ENCODE peak calls at places on chromosomes 2 and 18, in seven cellular contexts. One of them, this sample, is unnamed.

GRCh38 chr2:8028036-8028435 is 653.8 kb upstream of the ID2 start:
- DNase-seq in cardiac muscle cell: no peak
- DNase-seq in cardiac fibroblast: no peak
- DNase-seq in AG10803: no peak
- DNase-seq in psoas muscle: no peak
- DNase-seq in Caco-2: no peak
- DNase-seq in breast epithelium: no peak
- DNase-seq in this sample: no peak

GRCh38 chr2:239285071-239285931 is 115.5 kb downstream of the HDAC4 start:
- DNase-seq in cardiac muscle cell: no peak
- DNase-seq in cardiac fibroblast: no peak
- DNase-seq in AG10803: no peak
- DNase-seq in psoas muscle: no peak
- DNase-seq in Caco-2: no peak
- DNase-seq in breast epithelium: no peak
- DNase-seq in this sample: peak

GRCh38 chr18:51266736-51267135 is 69.3 kb upstream of the MEX3C start:
- DNase-seq in cardiac muscle cell: no peak
- DNase-seq in cardiac fibroblast: peak
- DNase-seq in AG10803: no peak
- DNase-seq in psoas muscle: no peak
- DNase-seq in Caco-2: no peak
- DNase-seq in breast epithelium: no peak
- DNase-seq in this sample: no peak

GRCh38 chr2:67612576-67612981 is 215.4 kb downstream of the ETAA1 start:
- DNase-seq in cardiac muscle cell: no peak
- DNase-seq in cardiac fibroblast: peak
- DNase-seq in AG10803: peak
- DNase-seq in psoas muscle: no peak
- DNase-seq in Caco-2: no peak
- DNase-seq in breast epithelium: no peak
- DNase-seq in this sample: no peak

GRCh38 chr2:55391155-55391554 is 28.5 kb downstream of the CCDC88A start:
- DNase-seq in cardiac muscle cell: no peak
- DNase-seq in cardiac fibroblast: no peak
- DNase-seq in AG10803: no peak
- DNase-seq in psoas muscle: no peak
- DNase-seq in Caco-2: no peak
- DNase-seq in breast epithelium: no peak
- DNase-seq in this sample: no peak

GRCh38 chr2:189299974-189300373 is 120.4 kb upstream of the COL5A2 start:
- DNase-seq in cardiac muscle cell: no peak
- DNase-seq in cardiac fibroblast: no peak
- DNase-seq in AG10803: no peak
- DNase-seq in psoas muscle: no peak
- DNase-seq in Caco-2: no peak
- DNase-seq in breast epithelium: no peak
- DNase-seq in this sample: no peak

GRCh38 chr2:230861564-230862255 is 3.0 kb upstream of the ITM2C start:
- DNase-seq in cardiac muscle cell: peak
- DNase-seq in cardiac fibroblast: no peak
- DNase-seq in AG10803: no peak
- DNase-seq in psoas muscle: no peak
- DNase-seq in Caco-2: no peak
- DNase-seq in breast epithelium: no peak
- DNase-seq in this sample: no peak

GRCh38 chr2:111970453-111970852 is 72.0 kb downstream of the MERTK start:
- DNase-seq in cardiac muscle cell: no peak
- DNase-seq in cardiac fibroblast: no peak
- DNase-seq in AG10803: no peak
- DNase-seq in psoas muscle: no peak
- DNase-seq in Caco-2: no peak
- DNase-seq in breast epithelium: no peak
- DNase-seq in this sample: no peak

GRCh38 chr2:47403829-47404228 is 873 bp downstream of the MSH2 start:
- DNase-seq in cardiac muscle cell: no peak
- DNase-seq in cardiac fibroblast: no peak
- DNase-seq in AG10803: no peak
- DNase-seq in psoas muscle: no peak
- DNase-seq in Caco-2: no peak
- DNase-seq in breast epithelium: no peak
- DNase-seq in this sample: no peak

GRCh38 chr2:237465515-237466227 is 21.4 kb upstream of the MLPH start:
- DNase-seq in cardiac muscle cell: no peak
- DNase-seq in cardiac fibroblast: peak
- DNase-seq in AG10803: peak
- DNase-seq in psoas muscle: no peak
- DNase-seq in Caco-2: no peak
- DNase-seq in breast epithelium: no peak
- DNase-seq in this sample: peak

GRCh38 chr2:53593891-53594585 is 173.6 kb upstream of the CHAC2 start:
- DNase-seq in cardiac muscle cell: no peak
- DNase-seq in cardiac fibroblast: peak
- DNase-seq in AG10803: peak
- DNase-seq in psoas muscle: no peak
- DNase-seq in Caco-2: no peak
- DNase-seq in breast epithelium: no peak
- DNase-seq in this sample: peak

GRCh38 chr2:7037340-7038333 is 120.4 kb downstream of the RNF144A start:
- DNase-seq in cardiac muscle cell: peak
- DNase-seq in cardiac fibroblast: peak
- DNase-seq in AG10803: peak
- DNase-seq in psoas muscle: peak
- DNase-seq in Caco-2: peak
- DNase-seq in breast epithelium: no peak
- DNase-seq in this sample: peak

GRCh38 chr2:154338359-154338967 is 360.0 kb upstream of the KCNJ3 start:
- DNase-seq in cardiac muscle cell: no peak
- DNase-seq in cardiac fibroblast: no peak
- DNase-seq in AG10803: no peak
- DNase-seq in psoas muscle: no peak
- DNase-seq in Caco-2: no peak
- DNase-seq in breast epithelium: no peak
- DNase-seq in this sample: no peak

GRCh38 chr2:214076527-214076926 is 334.3 kb upstream of the VWC2L start:
- DNase-seq in cardiac muscle cell: no peak
- DNase-seq in cardiac fibroblast: no peak
- DNase-seq in AG10803: peak
- DNase-seq in psoas muscle: no peak
- DNase-seq in Caco-2: no peak
- DNase-seq in breast epithelium: no peak
- DNase-seq in this sample: no peak

GRCh38 chr18:62448426-62448825 is 74.4 kb upstream of the ZCCHC2 start:
- DNase-seq in cardiac muscle cell: no peak
- DNase-seq in cardiac fibroblast: no peak
- DNase-seq in AG10803: no peak
- DNase-seq in psoas muscle: no peak
- DNase-seq in Caco-2: no peak
- DNase-seq in breast epithelium: no peak
- DNase-seq in this sample: no peak
- H3K4me3 ChIP-seq in cardiac muscle cell: no peak
- H3K4me3 ChIP-seq in cardiac fibroblast: no peak
- H3K4me3 ChIP-seq in AG10803: no peak
- H3K4me3 ChIP-seq in psoas muscle: no peak
- H3K4me3 ChIP-seq in Caco-2: no peak
- H3K4me3 ChIP-seq in breast epithelium: no peak
- H3K4me3 ChIP-seq in this sample: no peak

GRCh38 chr18:80245781-80246655 is 1.3 kb downstream of the PARD6G start:
- DNase-seq in cardiac muscle cell: peak
- DNase-seq in cardiac fibroblast: no peak
- DNase-seq in AG10803: no peak
- DNase-seq in psoas muscle: peak
- DNase-seq in Caco-2: no peak
- DNase-seq in breast epithelium: peak
- DNase-seq in this sample: no peak

GRCh38 chr18:80249217-80250093 is 2.1 kb upstream of the PARD6G start:
- DNase-seq in cardiac muscle cell: no peak
- DNase-seq in cardiac fibroblast: no peak
- DNase-seq in AG10803: peak
- DNase-seq in psoas muscle: no peak
- DNase-seq in Caco-2: no peak
- DNase-seq in breast epithelium: no peak
- DNase-seq in this sample: peak

GRCh38 chr18:80244956-80245730 is 2.2 kb downstream of the PARD6G start:
- DNase-seq in cardiac muscle cell: no peak
- DNase-seq in cardiac fibroblast: no peak
- DNase-seq in AG10803: no peak
- DNase-seq in psoas muscle: no peak
- DNase-seq in Caco-2: no peak
- DNase-seq in breast epithelium: no peak
- DNase-seq in this sample: no peak

GRCh38 chr18:80246656-80247402 is 485 bp downstream of the PARD6G start:
- DNase-seq in cardiac muscle cell: no peak
- DNase-seq in cardiac fibroblast: no peak
- DNase-seq in AG10803: peak
- DNase-seq in psoas muscle: peak
- DNase-seq in Caco-2: no peak
- DNase-seq in breast epithelium: peak
- DNase-seq in this sample: no peak

DNA sequence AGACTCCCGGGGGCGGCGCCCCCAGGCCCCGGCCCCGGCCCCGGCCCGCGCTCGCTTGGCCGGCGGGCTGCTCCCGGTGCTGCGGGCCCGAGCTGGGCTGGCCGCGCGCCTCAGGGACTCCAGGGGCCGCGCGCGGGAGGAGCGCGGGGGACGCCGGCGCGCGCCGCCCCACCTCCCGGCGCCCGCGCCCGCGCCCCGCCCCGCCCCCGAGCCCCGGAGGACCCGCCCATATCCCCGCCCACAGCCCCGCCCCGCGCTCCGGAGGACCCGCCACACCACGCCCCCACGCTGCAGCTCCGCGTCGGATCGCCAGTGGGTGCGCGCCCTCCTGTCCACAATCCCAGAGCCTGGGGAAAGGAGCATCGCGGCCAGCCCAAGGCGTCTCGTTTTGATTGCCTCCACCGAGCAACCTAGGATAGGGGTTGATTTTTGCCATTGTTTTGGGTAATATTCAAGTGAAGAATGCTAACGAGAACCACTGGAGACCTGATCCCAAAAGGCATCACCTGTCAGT is at the start of gene PARD6G:
- DNase-seq in cardiac muscle cell: peak
- DNase-seq in cardiac fibroblast: peak
- DNase-seq in AG10803: peak
- DNase-seq in psoas muscle: peak
- DNase-seq in Caco-2: peak
- DNase-seq in breast epithelium: peak
- DNase-seq in this sample: peak
- TF ChIP-seq CTCF in cardiac muscle cell: no peak
- TF ChIP-seq CTCF in cardiac fibroblast: peak
- TF ChIP-seq CTCF in AG10803: peak
- TF ChIP-seq CTCF in psoas muscle: peak
- TF ChIP-seq CTCF in Caco-2: no peak
- TF ChIP-seq CTCF in breast epithelium: no peak
- TF ChIP-seq CTCF in this sample: no peak

GRCh38 chr2:138780908-138781307 is 718 bp upstream of the NXPH2 start:
- DNase-seq in cardiac muscle cell: peak
- DNase-seq in cardiac fibroblast: no peak
- DNase-seq in AG10803: no peak
- DNase-seq in psoas muscle: no peak
- DNase-seq in Caco-2: no peak
- DNase-seq in breast epithelium: no peak
- DNase-seq in this sample: no peak
- H3K4me3 ChIP-seq in cardiac muscle cell: peak
- H3K4me3 ChIP-seq in cardiac fibroblast: no peak
- H3K4me3 ChIP-seq in AG10803: no peak
- H3K4me3 ChIP-seq in psoas muscle: no peak
- H3K4me3 ChIP-seq in Caco-2: no peak
- H3K4me3 ChIP-seq in breast epithelium: peak
- H3K4me3 ChIP-seq in this sample: no peak

GRCh38 chr2:66433695-66433944 is 1.3 kb upstream of the MEIS1 start:
- DNase-seq in cardiac muscle cell: no peak
- DNase-seq in cardiac fibroblast: no peak
- DNase-seq in AG10803: no peak
- DNase-seq in psoas muscle: no peak
- DNase-seq in Caco-2: no peak
- DNase-seq in breast epithelium: no peak
- DNase-seq in this sample: no peak

GRCh38 chr2:66433945-66434678 is 813 bp upstream of the MEIS1 start:
- DNase-seq in cardiac muscle cell: peak
- DNase-seq in cardiac fibroblast: peak
- DNase-seq in AG10803: peak
- DNase-seq in psoas muscle: peak
- DNase-seq in Caco-2: peak
- DNase-seq in breast epithelium: no peak
- DNase-seq in this sample: peak

GRCh38 chr2:66434679-66435548 is at the start of gene MEIS1:
- DNase-seq in cardiac muscle cell: peak
- DNase-seq in cardiac fibroblast: peak
- DNase-seq in AG10803: peak
- DNase-seq in psoas muscle: peak
- DNase-seq in Caco-2: peak
- DNase-seq in breast epithelium: peak
- DNase-seq in this sample: peak

GRCh38 chr2:66431840-66432511 is 2.9 kb upstream of the MEIS1 start:
- DNase-seq in cardiac muscle cell: no peak
- DNase-seq in cardiac fibroblast: no peak
- DNase-seq in AG10803: no peak
- DNase-seq in psoas muscle: no peak
- DNase-seq in Caco-2: no peak
- DNase-seq in breast epithelium: no peak
- DNase-seq in this sample: no peak

GRCh38 chr2:66432801-66433694 is 1.9 kb upstream of the MEIS1 start:
- DNase-seq in cardiac muscle cell: peak
- DNase-seq in cardiac fibroblast: peak
- DNase-seq in AG10803: peak
- DNase-seq in psoas muscle: peak
- DNase-seq in Caco-2: peak
- DNase-seq in breast epithelium: peak
- DNase-seq in this sample: peak
- TF ChIP-seq CTCF in cardiac muscle cell: no peak
- TF ChIP-seq CTCF in cardiac fibroblast: no peak
- TF ChIP-seq CTCF in AG10803: no peak
- TF ChIP-seq CTCF in psoas muscle: no peak
- TF ChIP-seq CTCF in Caco-2: no peak
- TF ChIP-seq CTCF in breast epithelium: peak
- TF ChIP-seq CTCF in this sample: no peak

GRCh38 chr2:197209274-197209673 is 101.3 kb downstream of the ANKRD44 start:
- DNase-seq in cardiac muscle cell: no peak
- DNase-seq in cardiac fibroblast: no peak
- DNase-seq in AG10803: no peak
- DNase-seq in psoas muscle: no peak
- DNase-seq in Caco-2: no peak
- DNase-seq in breast epithelium: no peak
- DNase-seq in this sample: no peak
- H3K4me3 ChIP-seq in cardiac muscle cell: no peak
- H3K4me3 ChIP-seq in cardiac fibroblast: no peak
- H3K4me3 ChIP-seq in AG10803: no peak
- H3K4me3 ChIP-seq in psoas muscle: no peak
- H3K4me3 ChIP-seq in Caco-2: no peak
- H3K4me3 ChIP-seq in breast epithelium: no peak
- H3K4me3 ChIP-seq in this sample: no peak